ENCODE peak calls at places on chromosome 20, in ten cellular contexts. One of them, this sample, is unnamed. For H3K4me1 and H3K9me3, the result is how much of the 10 kb centered on the place peaks cover.

GRCh38 chr20:38789503-38790209 is 15.8 kb upstream of the PPP1R16B start:
- DNase-seq in adrenal gland: no peak
- DNase-seq in vagina: no peak
- DNase-seq in stomach: no peak
- DNase-seq in ovary: no peak
- DNase-seq in heart left ventricle: no peak
- DNase-seq in suprapubic skin: no peak
- DNase-seq in A549: peak
- DNase-seq in gastrocnemius medialis: no peak
- DNase-seq in uterus: no peak
- DNase-seq in this sample: no peak

GRCh38 chr20:9040874-9041524 is 27.9 kb upstream of the PLCB4 start:
- DNase-seq in adrenal gland: no peak
- DNase-seq in uterus: no peak
- DNase-seq in gastrocnemius medialis: no peak
- DNase-seq in vagina: no peak
- DNase-seq in A549: no peak
- DNase-seq in stomach: no peak
- DNase-seq in ovary: no peak
- DNase-seq in heart left ventricle: no peak
- DNase-seq in suprapubic skin: no peak
- DNase-seq in this sample: no peak

GRCh38 chr20:34642009-34642408 is 34.9 kb downstream of the PIGU start:
- DNase-seq in A549: no peak
- DNase-seq in adrenal gland: no peak
- DNase-seq in heart left ventricle: no peak
- DNase-seq in uterus: no peak
- DNase-seq in vagina: no peak
- DNase-seq in ovary: no peak
- DNase-seq in gastrocnemius medialis: no peak
- DNase-seq in stomach: no peak
- DNase-seq in suprapubic skin: no peak
- DNase-seq in this sample: no peak

GRCh38 chr20:37417146-37417856 is 71.4 kb downstream of the SRC start:
- DNase-seq in A549: no peak
- DNase-seq in adrenal gland: no peak
- DNase-seq in ovary: no peak
- DNase-seq in suprapubic skin: no peak
- DNase-seq in stomach: no peak
- DNase-seq in uterus: no peak
- DNase-seq in gastrocnemius medialis: no peak
- DNase-seq in vagina: no peak
- DNase-seq in heart left ventricle: no peak
- DNase-seq in this sample: no peak

GRCh38 chr20:44460795-44461141 is 14.9 kb upstream of the TTPAL start:
- DNase-seq in ovary: no peak
- DNase-seq in gastrocnemius medialis: no peak
- DNase-seq in suprapubic skin: no peak
- DNase-seq in stomach: no peak
- DNase-seq in adrenal gland: no peak
- DNase-seq in heart left ventricle: no peak
- DNase-seq in vagina: no peak
- DNase-seq in uterus: no peak
- DNase-seq in A549: peak
- DNase-seq in this sample: no peak

GRCh38 chr20:33846291-33846916 is 35.3 kb downstream of the CHMP4B start:
- DNase-seq in adrenal gland: no peak
- DNase-seq in A549: no peak
- DNase-seq in ovary: peak
- DNase-seq in suprapubic skin: peak
- DNase-seq in uterus: peak
- DNase-seq in vagina: no peak
- DNase-seq in gastrocnemius medialis: peak
- DNase-seq in stomach: no peak
- DNase-seq in heart left ventricle: peak
- DNase-seq in this sample: no peak

GRCh38 chr20:3235661-3236324 is 3.2 kb downstream of the SLC4A11 start:
- DNase-seq in vagina: no peak
- DNase-seq in suprapubic skin: no peak
- DNase-seq in A549: no peak
- DNase-seq in ovary: no peak
- DNase-seq in stomach: no peak
- DNase-seq in uterus: no peak
- DNase-seq in gastrocnemius medialis: no peak
- DNase-seq in heart left ventricle: no peak
- DNase-seq in adrenal gland: no peak
- DNase-seq in this sample: no peak

GRCh38 chr20:2109425-2110210 is 8.0 kb downstream of the STK35 start:
- DNase-seq in uterus: peak
- DNase-seq in vagina: no peak
- DNase-seq in suprapubic skin: no peak
- DNase-seq in A549: no peak
- DNase-seq in adrenal gland: peak
- DNase-seq in stomach: peak
- DNase-seq in heart left ventricle: peak
- DNase-seq in ovary: peak
- DNase-seq in gastrocnemius medialis: peak
- DNase-seq in this sample: peak

GRCh38 chr20:2402271-2402980 is 21.7 kb downstream of the TGM6 start:
- DNase-seq in A549: peak
- DNase-seq in stomach: no peak
- DNase-seq in ovary: no peak
- DNase-seq in gastrocnemius medialis: no peak
- DNase-seq in heart left ventricle: no peak
- DNase-seq in suprapubic skin: no peak
- DNase-seq in vagina: peak
- DNase-seq in uterus: no peak
- DNase-seq in adrenal gland: no peak
- DNase-seq in this sample: no peak

GRCh38 chr20:15895126-15895525 is 678.1 kb downstream of the KIF16B start:
- DNase-seq in ovary: no peak
- DNase-seq in uterus: no peak
- DNase-seq in stomach: no peak
- DNase-seq in adrenal gland: no peak
- DNase-seq in suprapubic skin: no peak
- DNase-seq in heart left ventricle: no peak
- DNase-seq in vagina: no peak
- DNase-seq in A549: no peak
- DNase-seq in gastrocnemius medialis: no peak
- DNase-seq in this sample: no peak

GRCh38 chr20:36574278-36575065 is 1.1 kb downstream of the TGIF2 start:
- DNase-seq in uterus: peak
- DNase-seq in adrenal gland: no peak
- DNase-seq in heart left ventricle: peak
- DNase-seq in vagina: no peak
- DNase-seq in stomach: peak
- DNase-seq in A549: peak
- DNase-seq in gastrocnemius medialis: no peak
- DNase-seq in ovary: peak
- DNase-seq in suprapubic skin: peak
- DNase-seq in this sample: peak

GRCh38 chr20:38193586-38194105 is 28.6 kb upstream of the TGM2 start:
- DNase-seq in ovary: no peak
- DNase-seq in heart left ventricle: no peak
- DNase-seq in stomach: no peak
- DNase-seq in uterus: no peak
- DNase-seq in A549: no peak
- DNase-seq in gastrocnemius medialis: no peak
- DNase-seq in vagina: no peak
- DNase-seq in adrenal gland: peak
- DNase-seq in suprapubic skin: no peak
- DNase-seq in this sample: no peak

GRCh38 chr20:41133709-41134361 is 3.5 kb upstream of the PLCG1 start:
- DNase-seq in suprapubic skin: peak
- DNase-seq in gastrocnemius medialis: no peak
- DNase-seq in ovary: no peak
- DNase-seq in stomach: no peak
- DNase-seq in vagina: no peak
- DNase-seq in heart left ventricle: no peak
- DNase-seq in uterus: no peak
- DNase-seq in A549: no peak
- DNase-seq in adrenal gland: peak
- DNase-seq in this sample: no peak
- TF ChIP-seq POLR2A in suprapubic skin: no peak
- TF ChIP-seq POLR2A in gastrocnemius medialis: no peak
- TF ChIP-seq POLR2A in ovary: no peak
- TF ChIP-seq POLR2A in stomach: no peak
- TF ChIP-seq POLR2A in vagina: no peak
- TF ChIP-seq POLR2A in heart left ventricle: no peak
- TF ChIP-seq POLR2A in uterus: no peak
- TF ChIP-seq POLR2A in A549: no peak
- TF ChIP-seq POLR2A in adrenal gland: no peak
- TF ChIP-seq POLR2A in this sample: no peak

GRCh38 chr20:17957505-17958325 is 10.9 kb downstream of the SNX5 start:
- DNase-seq in gastrocnemius medialis: no peak
- DNase-seq in vagina: no peak
- DNase-seq in uterus: no peak
- DNase-seq in ovary: no peak
- DNase-seq in suprapubic skin: no peak
- DNase-seq in heart left ventricle: no peak
- DNase-seq in stomach: no peak
- DNase-seq in A549: no peak
- DNase-seq in adrenal gland: no peak
- DNase-seq in this sample: no peak

GRCh38 chr20:17956099-17956685 is 12.4 kb downstream of the SNX5 start:
- DNase-seq in stomach: no peak
- DNase-seq in heart left ventricle: no peak
- DNase-seq in A549: no peak
- DNase-seq in vagina: no peak
- DNase-seq in gastrocnemius medialis: no peak
- DNase-seq in suprapubic skin: no peak
- DNase-seq in adrenal gland: no peak
- DNase-seq in uterus: no peak
- DNase-seq in ovary: no peak
- DNase-seq in this sample: peak

GRCh38 chr20:17959257-17959627 is 9.4 kb downstream of the SNX5 start:
- DNase-seq in heart left ventricle: no peak
- DNase-seq in gastrocnemius medialis: no peak
- DNase-seq in uterus: no peak
- DNase-seq in ovary: no peak
- DNase-seq in A549: no peak
- DNase-seq in stomach: no peak
- DNase-seq in vagina: no peak
- DNase-seq in suprapubic skin: no peak
- DNase-seq in adrenal gland: no peak
- DNase-seq in this sample: no peak

GRCh38 chr20:17960927-17961599 is 7.5 kb downstream of the SNX5 start:
- DNase-seq in heart left ventricle: no peak
- DNase-seq in stomach: no peak
- DNase-seq in uterus: peak
- DNase-seq in A549: no peak
- DNase-seq in suprapubic skin: no peak
- DNase-seq in gastrocnemius medialis: no peak
- DNase-seq in ovary: peak
- DNase-seq in adrenal gland: no peak
- DNase-seq in vagina: no peak
- DNase-seq in this sample: no peak

GRCh38 chr20:17958326-17959256 is 10.0 kb downstream of the SNX5 start:
- DNase-seq in suprapubic skin: no peak
- DNase-seq in heart left ventricle: no peak
- DNase-seq in adrenal gland: no peak
- DNase-seq in vagina: no peak
- DNase-seq in gastrocnemius medialis: no peak
- DNase-seq in uterus: no peak
- DNase-seq in stomach: no peak
- DNase-seq in ovary: no peak
- DNase-seq in A549: no peak
- DNase-seq in this sample: no peak
- H3K4me1 ChIP-seq in suprapubic skin: half or more
- H3K4me1 ChIP-seq in heart left ventricle: half or more
- H3K4me1 ChIP-seq in adrenal gland: under half
- H3K4me1 ChIP-seq in vagina: half or more
- H3K4me1 ChIP-seq in gastrocnemius medialis: half or more
- H3K4me1 ChIP-seq in uterus: under half
- H3K4me1 ChIP-seq in stomach: half or more
- H3K4me1 ChIP-seq in ovary: under half
- H3K4me1 ChIP-seq in A549: half or more
- H3K4me1 ChIP-seq in this sample: half or more

GRCh38 chr20:60629206-60629605 is 622.9 kb upstream of the CDH4 start:
- DNase-seq in heart left ventricle: no peak
- DNase-seq in stomach: no peak
- DNase-seq in uterus: no peak
- DNase-seq in A549: no peak
- DNase-seq in gastrocnemius medialis: no peak
- DNase-seq in vagina: no peak
- DNase-seq in adrenal gland: no peak
- DNase-seq in suprapubic skin: no peak
- DNase-seq in ovary: no peak
- DNase-seq in this sample: no peak

GRCh38 chr20:60627751-60628565 is 624.1 kb upstream of the CDH4 start:
- DNase-seq in A549: peak
- DNase-seq in ovary: no peak
- DNase-seq in uterus: no peak
- DNase-seq in adrenal gland: no peak
- DNase-seq in stomach: no peak
- DNase-seq in suprapubic skin: no peak
- DNase-seq in heart left ventricle: no peak
- DNase-seq in gastrocnemius medialis: no peak
- DNase-seq in vagina: no peak
- DNase-seq in this sample: no peak

GRCh38 chr20:60624066-60624465 is 628.0 kb upstream of the CDH4 start:
- DNase-seq in heart left ventricle: no peak
- DNase-seq in gastrocnemius medialis: no peak
- DNase-seq in vagina: no peak
- DNase-seq in uterus: no peak
- DNase-seq in adrenal gland: no peak
- DNase-seq in suprapubic skin: no peak
- DNase-seq in stomach: no peak
- DNase-seq in A549: no peak
- DNase-seq in ovary: no peak
- DNase-seq in this sample: no peak
- H3K9me3 ChIP-seq in heart left ventricle: under half
- H3K9me3 ChIP-seq in gastrocnemius medialis: under half
- H3K9me3 ChIP-seq in vagina: under half
- H3K9me3 ChIP-seq in uterus: under half
- H3K9me3 ChIP-seq in adrenal gland: under half
- H3K9me3 ChIP-seq in suprapubic skin: under half
- H3K9me3 ChIP-seq in stomach: under half
- H3K9me3 ChIP-seq in A549: under half
- H3K9me3 ChIP-seq in ovary: under half
- H3K9me3 ChIP-seq in this sample: under half

DNA sequence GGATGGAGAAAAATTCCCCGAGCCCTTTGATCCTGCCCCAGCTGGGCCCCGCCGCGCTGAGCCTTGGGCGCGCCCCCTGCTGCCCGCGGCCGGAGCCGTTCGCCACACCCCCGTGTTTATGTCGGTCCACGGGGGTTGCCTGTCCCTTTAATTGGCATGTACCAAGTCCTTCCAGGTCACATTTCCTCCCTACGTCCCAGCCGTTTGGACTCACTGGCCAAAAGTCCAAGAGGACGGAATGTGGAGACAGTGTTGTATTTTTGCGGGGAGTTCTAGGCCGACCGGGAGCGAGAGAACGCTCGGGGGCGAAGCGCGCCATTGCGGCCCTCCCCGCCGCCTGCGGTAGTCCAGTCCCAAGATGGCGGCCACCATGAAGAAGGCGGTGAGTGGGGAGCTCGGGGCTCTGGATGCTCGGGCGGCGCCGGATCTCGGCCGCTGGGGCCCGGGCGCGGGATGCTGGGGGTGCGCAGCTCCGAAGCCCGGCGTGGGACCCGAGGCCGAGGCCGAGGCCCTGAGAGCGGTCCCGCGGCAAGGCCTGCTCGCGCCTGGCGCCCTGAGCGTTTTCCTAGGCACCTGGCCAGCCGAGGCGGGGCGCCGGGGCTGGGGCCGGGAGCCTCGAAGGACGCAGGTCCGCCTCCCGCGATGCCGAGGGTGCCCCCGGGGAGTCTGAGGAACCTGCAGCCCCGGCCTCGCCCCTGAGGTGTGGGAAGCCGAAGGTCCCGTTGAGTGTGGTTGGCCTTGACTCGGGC is at the start of gene PFDN4:
- DNase-seq in ovary: peak
- DNase-seq in vagina: no peak
- DNase-seq in uterus: peak
- DNase-seq in stomach: peak
- DNase-seq in gastrocnemius medialis: peak
- DNase-seq in A549: peak
- DNase-seq in adrenal gland: peak
- DNase-seq in suprapubic skin: peak
- DNase-seq in heart left ventricle: peak
- DNase-seq in this sample: peak
- TF ChIP-seq POLR2A in ovary: peak
- TF ChIP-seq POLR2A in vagina: no peak
- TF ChIP-seq POLR2A in uterus: peak
- TF ChIP-seq POLR2A in stomach: no peak
- TF ChIP-seq POLR2A in gastrocnemius medialis: peak
- TF ChIP-seq POLR2A in A549: peak
- TF ChIP-seq POLR2A in adrenal gland: peak
- TF ChIP-seq POLR2A in suprapubic skin: no peak
- TF ChIP-seq POLR2A in heart left ventricle: no peak
- TF ChIP-seq POLR2A in this sample: no peak